ENCODE peak calls at places on chromosomes 5 and 9, in four cellular contexts. One of them, this sample, is unnamed.

GRCh38 chr5:11385901-11386293 is 518.3 kb downstream of the CTNND2 start:
- DNase-seq in right lobe of liver: no peak
- DNase-seq in A549: no peak
- DNase-seq in vagina: no peak
- DNase-seq in this sample: no peak

GRCh38 chr5:133849116-133849515 is 119.3 kb downstream of the C5orf15 start:
- DNase-seq in right lobe of liver: no peak
- DNase-seq in A549: no peak
- DNase-seq in vagina: no peak
- DNase-seq in this sample: no peak

GRCh38 chr9:114112778-114113585 is 13.9 kb upstream of the KIF12 start:
- DNase-seq in right lobe of liver: peak; percentile 62
- DNase-seq in A549: no peak
- DNase-seq in vagina: peak; percentile 97
- DNase-seq in this sample: peak; percentile 72

GRCh38 chr9:100352201-100352726 is 478 bp downstream of the TEX10 start:
- DNase-seq in right lobe of liver: peak; percentile 55
- DNase-seq in A549: peak; percentile 43
- DNase-seq in vagina: peak; percentile 88
- DNase-seq in this sample: no peak

GRCh38 chr5:147963436-147963835 is 57.1 kb upstream of the C5orf46 start:
- DNase-seq in right lobe of liver: no peak
- DNase-seq in A549: no peak
- DNase-seq in vagina: no peak
- DNase-seq in this sample: no peak

GRCh38 chr9:91012933-91013841 is 211.6 kb downstream of the SYK start:
- DNase-seq in right lobe of liver: no peak
- DNase-seq in A549: no peak
- DNase-seq in vagina: no peak
- DNase-seq in this sample: no peak

GRCh38 chr9:92850898-92851297 is 26.9 kb downstream of the ZNF484 start:
- DNase-seq in right lobe of liver: no peak
- DNase-seq in A549: no peak
- DNase-seq in vagina: no peak
- DNase-seq in this sample: no peak

GRCh38 chr9:136044971-136045594 is 50.0 kb downstream of the NACC2 start:
- DNase-seq in right lobe of liver: peak; percentile 45
- DNase-seq in A549: no peak
- DNase-seq in vagina: peak; percentile 64
- DNase-seq in this sample: no peak

GRCh38 chr9:5524090-5524489 is 13.8 kb downstream of the PDCD1LG2 start:
- DNase-seq in right lobe of liver: no peak
- DNase-seq in A549: no peak
- DNase-seq in vagina: no peak
- DNase-seq in this sample: no peak

GRCh38 chr5:112146323-112146848 is 272.7 kb downstream of the EPB41L4A start:
- DNase-seq in right lobe of liver: no peak
- DNase-seq in A549: no peak
- DNase-seq in vagina: no peak
- DNase-seq in this sample: no peak

GRCh38 chr9:90858505-90858904 is 56.9 kb downstream of the SYK start:
- DNase-seq in right lobe of liver: no peak
- DNase-seq in A549: no peak
- DNase-seq in vagina: no peak
- DNase-seq in this sample: no peak

GRCh38 chr9:96140401-96141180 is 161.4 kb downstream of the HSD17B3 start:
- DNase-seq in right lobe of liver: no peak
- DNase-seq in A549: no peak
- DNase-seq in vagina: no peak
- DNase-seq in this sample: no peak

GRCh38 chr5:53087596-53087995 is 22.0 kb downstream of the MOCS2 start:
- DNase-seq in right lobe of liver: no peak
- DNase-seq in A549: no peak
- DNase-seq in vagina: no peak
- DNase-seq in this sample: no peak

GRCh38 chr5:9715891-9716335 is 85.8 kb upstream of the TAS2R1 start:
- DNase-seq in right lobe of liver: no peak
- DNase-seq in A549: no peak
- DNase-seq in vagina: no peak
- DNase-seq in this sample: no peak

DNA sequence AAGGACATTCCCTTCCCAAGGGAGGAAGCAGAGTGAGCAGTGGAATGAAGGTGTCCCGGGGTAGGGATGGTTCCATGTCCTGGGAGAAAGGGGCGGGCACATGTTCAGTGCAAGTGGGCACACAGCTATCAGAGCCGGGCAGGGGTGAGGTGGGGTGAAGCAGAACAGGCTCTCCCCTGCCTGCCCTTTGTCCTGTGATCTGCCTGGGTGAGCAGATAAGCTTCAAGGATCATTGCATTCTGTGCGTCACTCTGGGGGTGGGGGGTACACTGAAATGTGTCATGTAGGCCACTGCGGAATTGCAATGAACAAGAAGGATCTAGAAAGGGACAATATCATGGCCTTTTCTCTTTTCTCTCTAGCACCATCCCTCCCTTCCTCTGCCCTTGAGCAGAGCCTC is 61.7 kb upstream of the SHB start:
- DNase-seq in right lobe of liver: no peak
- DNase-seq in A549: no peak
- DNase-seq in vagina: no peak
- DNase-seq in this sample: no peak
- H3K4me1 ChIP-seq in right lobe of liver: no peaks in the 10 kb centered on the region
- H3K4me1 ChIP-seq in A549: no peaks in the 10 kb centered on the region
- H3K4me1 ChIP-seq in vagina: no peaks in the 10 kb centered on the region
- H3K4me1 ChIP-seq in this sample: no peaks in the 10 kb centered on the region

DNA sequence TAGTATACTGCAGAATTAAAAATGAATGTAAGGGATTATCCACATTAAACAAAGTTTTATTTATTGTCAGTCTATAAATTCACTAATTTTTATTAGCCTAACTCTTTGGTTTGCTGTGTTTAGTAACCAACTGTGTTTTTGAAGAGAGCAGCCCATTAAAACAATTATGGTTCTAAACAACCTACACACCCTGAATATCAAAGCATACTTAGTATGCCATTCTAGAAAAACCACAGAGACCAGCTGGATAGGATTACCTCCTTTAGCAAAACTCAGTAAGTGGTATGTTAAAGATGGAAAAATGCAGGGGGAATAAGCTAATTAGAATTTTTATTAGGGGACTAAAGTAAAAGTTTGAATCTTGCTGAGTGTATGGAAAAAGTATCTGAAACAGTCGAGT is 1981.7 kb upstream of the NUDT12 start:
- DNase-seq in right lobe of liver: no peak
- DNase-seq in A549: no peak
- DNase-seq in vagina: no peak
- DNase-seq in this sample: no peak
- H3K4me1 ChIP-seq in right lobe of liver: no peaks in the 10 kb centered on the region
- H3K4me1 ChIP-seq in A549: no peaks in the 10 kb centered on the region
- H3K4me1 ChIP-seq in vagina: no peaks in the 10 kb centered on the region
- H3K4me1 ChIP-seq in this sample: no peaks in the 10 kb centered on the region

DNA sequence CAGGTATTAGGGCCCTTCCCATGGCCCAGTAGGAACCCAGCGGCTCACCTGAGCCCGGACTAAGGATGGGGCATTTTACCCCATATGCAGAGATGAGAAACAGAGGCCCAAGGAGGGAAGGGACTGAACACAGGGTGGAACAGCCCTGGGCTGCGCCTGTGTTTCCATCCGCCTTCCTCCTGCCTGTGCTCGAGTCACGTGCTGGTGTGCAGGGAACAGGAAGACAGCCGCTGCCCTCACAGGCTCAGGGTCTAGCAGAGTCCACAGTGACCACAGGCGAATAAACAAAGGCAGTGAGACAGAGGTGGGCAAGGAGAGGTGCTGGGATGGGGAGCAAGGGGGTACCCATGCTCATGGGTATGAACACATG is 129.4 kb downstream of the C9orf50 start:
- DNase-seq in right lobe of liver: peak; percentile 70
- DNase-seq in A549: no peak
- DNase-seq in vagina: no peak
- DNase-seq in this sample: peak; percentile 90
- H3K4me1 ChIP-seq in right lobe of liver: peaks cover 5% of the 10 kb centered on the region
- H3K4me1 ChIP-seq in A549: peaks cover 87% of the 10 kb centered on the region
- H3K4me1 ChIP-seq in vagina: peaks cover 82% of the 10 kb centered on the region
- H3K4me1 ChIP-seq in this sample: peaks cover 72% of the 10 kb centered on the region

DNA sequence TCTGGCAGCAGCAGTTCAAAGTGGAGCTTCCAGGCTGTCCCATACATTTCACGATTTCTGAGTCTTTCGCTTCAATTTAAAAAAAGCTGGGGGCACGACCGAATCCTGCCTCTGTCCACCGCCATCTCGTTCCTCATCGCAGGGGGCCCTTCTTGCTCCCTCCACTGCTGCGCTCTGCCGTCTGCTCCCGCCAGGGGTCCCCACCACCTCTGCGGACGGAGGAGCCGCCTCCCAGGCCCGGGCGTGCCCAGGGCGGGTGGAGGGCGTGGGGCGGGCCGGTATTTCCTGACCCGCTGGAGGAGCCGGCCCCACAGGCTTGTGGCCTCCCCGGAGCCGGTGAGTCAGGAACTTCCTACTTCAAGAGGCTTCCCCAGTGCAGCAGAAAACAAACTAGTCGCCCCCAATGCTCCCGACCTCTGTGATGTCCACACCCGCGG is 50.4 kb downstream of the USP20 start:
- DNase-seq in right lobe of liver: peak; percentile 89
- DNase-seq in A549: peak; percentile 79
- DNase-seq in vagina: peak; percentile 94
- DNase-seq in this sample: peak; percentile 99
- H3K4me1 ChIP-seq in right lobe of liver: no peaks in the 10 kb centered on the region
- H3K4me1 ChIP-seq in A549: peaks cover 24% of the 10 kb centered on the region
- H3K4me1 ChIP-seq in vagina: peaks cover 31% of the 10 kb centered on the region
- H3K4me1 ChIP-seq in this sample: peaks cover 63% of the 10 kb centered on the region

GRCh38 chr9:127539259-127539981 is 72.7 kb upstream of the STXBP1 start:
- DNase-seq in right lobe of liver: no peak
- DNase-seq in A549: no peak
- DNase-seq in vagina: no peak
- DNase-seq in this sample: no peak
- H3K4me1 ChIP-seq in right lobe of liver: no peaks in the 10 kb centered on the region
- H3K4me1 ChIP-seq in A549: peaks cover 81% of the 10 kb centered on the region
- H3K4me1 ChIP-seq in vagina: peaks cover 98% of the 10 kb centered on the region
- H3K4me1 ChIP-seq in this sample: peaks cover 3% of the 10 kb centered on the region